ENCODE peak calls at places on chromosomes 2 and 18, in six cellular contexts. One of them, this sample, is unnamed.
A peak's percentile ranks its signal among the peaks of the same experiment; 100 is the strongest.

GRCh38 chr2:61640406-61640805 is 102.2 kb upstream of the XPO1 start:
- DNase-seq in body of pancreas: no peak
- DNase-seq in bronchial epithelial cell: peak; percentile 46
- DNase-seq in GM13977: no peak
- DNase-seq in RWPE2: no peak
- DNase-seq in spleen: no peak
- DNase-seq in this sample: no peak

GRCh38 chr2:166867874-166868514 is 20.3 kb upstream of the XIRP2 start:
- DNase-seq in spleen: no peak
- DNase-seq in RWPE2: no peak
- DNase-seq in body of pancreas: no peak
- DNase-seq in bronchial epithelial cell: no peak
- DNase-seq in GM13977: no peak
- DNase-seq in this sample: no peak

GRCh38 chr18:6255121-6255742 is 159.5 kb downstream of the L3MBTL4 start:
- DNase-seq in spleen: no peak
- DNase-seq in GM13977: no peak
- DNase-seq in RWPE2: no peak
- DNase-seq in body of pancreas: no peak
- DNase-seq in bronchial epithelial cell: no peak
- DNase-seq in this sample: no peak

GRCh38 chr2:219174801-219175200 is 1.9 kb downstream of the CNPPD1 start:
- DNase-seq in GM13977: no peak
- DNase-seq in spleen: no peak
- DNase-seq in body of pancreas: no peak
- DNase-seq in bronchial epithelial cell: no peak
- DNase-seq in RWPE2: no peak
- DNase-seq in this sample: no peak

GRCh38 chr2:162839419-162839818 is 852 bp upstream of the KCNH7 start:
- DNase-seq in bronchial epithelial cell: no peak
- DNase-seq in body of pancreas: no peak
- DNase-seq in spleen: no peak
- DNase-seq in RWPE2: no peak
- DNase-seq in GM13977: no peak
- DNase-seq in this sample: peak; percentile 7

GRCh38 chr2:73205611-73206010 is 3.2 kb downstream of the NOTO start:
- DNase-seq in body of pancreas: no peak
- DNase-seq in spleen: no peak
- DNase-seq in bronchial epithelial cell: no peak
- DNase-seq in RWPE2: no peak
- DNase-seq in GM13977: no peak
- DNase-seq in this sample: no peak

GRCh38 chr2:43123056-43123455 is 103.3 kb downstream of the ZFP36L2 start:
- DNase-seq in RWPE2: peak; percentile 33
- DNase-seq in body of pancreas: no peak
- DNase-seq in GM13977: no peak
- DNase-seq in spleen: no peak
- DNase-seq in bronchial epithelial cell: no peak
- DNase-seq in this sample: no peak

GRCh38 chr2:169775765-169776482 is 22.7 kb upstream of the SSB start:
- DNase-seq in body of pancreas: no peak
- DNase-seq in RWPE2: no peak
- DNase-seq in bronchial epithelial cell: peak; percentile 15
- DNase-seq in spleen: no peak
- DNase-seq in GM13977: no peak
- DNase-seq in this sample: no peak

GRCh38 chr18:22694954-22695353 is 238.2 kb upstream of the RBBP8 start:
- DNase-seq in RWPE2: peak; percentile 87
- DNase-seq in GM13977: no peak
- DNase-seq in spleen: no peak
- DNase-seq in body of pancreas: no peak
- DNase-seq in bronchial epithelial cell: peak; percentile 94
- DNase-seq in this sample: no peak

GRCh38 chr2:73870084-73870483 is 22.7 kb upstream of the ACTG2 start:
- DNase-seq in GM13977: no peak
- DNase-seq in body of pancreas: no peak
- DNase-seq in spleen: no peak
- DNase-seq in bronchial epithelial cell: peak; percentile 58
- DNase-seq in RWPE2: no peak
- DNase-seq in this sample: no peak

GRCh38 chr2:64114912-64115277 is 29.3 kb downstream of the PELI1 start:
- DNase-seq in body of pancreas: no peak
- DNase-seq in bronchial epithelial cell: no peak
- DNase-seq in GM13977: no peak
- DNase-seq in spleen: no peak
- DNase-seq in RWPE2: no peak
- DNase-seq in this sample: no peak

GRCh38 chr2:170573660-170574059 is 141.5 kb upstream of the SP5 start:
- DNase-seq in GM13977: no peak
- DNase-seq in spleen: no peak
- DNase-seq in RWPE2: no peak
- DNase-seq in bronchial epithelial cell: no peak
- DNase-seq in body of pancreas: no peak
- DNase-seq in this sample: no peak

GRCh38 chr2:46439582-46439981 is 39.8 kb upstream of the TMEM247 start:
- DNase-seq in spleen: no peak
- DNase-seq in GM13977: no peak
- DNase-seq in bronchial epithelial cell: no peak
- DNase-seq in body of pancreas: no peak
- DNase-seq in RWPE2: no peak
- DNase-seq in this sample: no peak

GRCh38 chr2:226991663-226992062 is 155.8 kb downstream of the RHBDD1 start:
- DNase-seq in body of pancreas: no peak
- DNase-seq in RWPE2: no peak
- DNase-seq in bronchial epithelial cell: no peak
- DNase-seq in spleen: no peak
- DNase-seq in GM13977: no peak
- DNase-seq in this sample: no peak

GRCh38 chr2:226999676-227000075 is 163.8 kb downstream of the RHBDD1 start:
- DNase-seq in RWPE2: no peak
- DNase-seq in bronchial epithelial cell: no peak
- DNase-seq in spleen: no peak
- DNase-seq in GM13977: no peak
- DNase-seq in body of pancreas: no peak
- DNase-seq in this sample: no peak

GRCh38 chr2:226995625-226996041 is 159.8 kb downstream of the RHBDD1 start:
- DNase-seq in bronchial epithelial cell: peak; percentile 55
- DNase-seq in spleen: no peak
- DNase-seq in RWPE2: peak; percentile 69
- DNase-seq in GM13977: peak; percentile 30
- DNase-seq in body of pancreas: no peak
- DNase-seq in this sample: peak; percentile 38

GRCh38 chr2:226993171-226993570 is 157.3 kb downstream of the RHBDD1 start:
- DNase-seq in bronchial epithelial cell: peak; percentile 60
- DNase-seq in spleen: no peak
- DNase-seq in body of pancreas: no peak
- DNase-seq in RWPE2: no peak
- DNase-seq in GM13977: no peak
- DNase-seq in this sample: no peak

DNA sequence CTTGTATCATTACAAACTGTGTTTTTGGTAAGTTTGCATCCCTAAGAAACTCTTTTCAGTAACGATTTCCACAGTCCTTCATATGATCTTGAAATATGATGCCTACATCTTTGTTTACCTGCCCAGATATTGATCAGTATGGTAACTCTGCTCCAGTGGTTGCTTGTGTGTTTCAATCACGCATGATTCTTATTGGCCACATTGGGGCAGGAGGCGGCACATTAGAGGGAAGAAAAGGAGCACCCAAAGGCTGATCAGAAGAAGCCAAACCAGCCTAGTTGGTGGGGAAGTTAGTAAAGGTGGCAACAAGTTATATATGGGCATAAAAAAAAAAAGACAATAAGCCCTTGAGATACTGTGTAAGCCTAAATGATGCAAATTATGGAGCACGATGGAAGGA is 158.9 kb downstream of the RHBDD1 start:
- DNase-seq in GM13977: no peak
- DNase-seq in bronchial epithelial cell: no peak
- DNase-seq in RWPE2: no peak
- DNase-seq in body of pancreas: no peak
- DNase-seq in spleen: no peak
- DNase-seq in this sample: no peak
- TF ChIP-seq CTCF in GM13977: no peak
- TF ChIP-seq CTCF in bronchial epithelial cell: no peak
- TF ChIP-seq CTCF in RWPE2: peak; percentile 15
- TF ChIP-seq CTCF in body of pancreas: peak; percentile 35
- TF ChIP-seq CTCF in spleen: no peak
- TF ChIP-seq CTCF in this sample: no peak

GRCh38 chr2:203097735-203098134 is 83.1 kb downstream of the NBEAL1 start:
- DNase-seq in GM13977: no peak
- DNase-seq in body of pancreas: no peak
- DNase-seq in spleen: no peak
- DNase-seq in bronchial epithelial cell: peak; percentile 20
- DNase-seq in RWPE2: no peak
- DNase-seq in this sample: no peak
- TF ChIP-seq CTCF in GM13977: no peak
- TF ChIP-seq CTCF in body of pancreas: peak; percentile 4
- TF ChIP-seq CTCF in spleen: no peak
- TF ChIP-seq CTCF in bronchial epithelial cell: no peak
- TF ChIP-seq CTCF in RWPE2: peak; percentile 39
- TF ChIP-seq CTCF in this sample: no peak

GRCh38 chr18:11741505-11742145 is 52.6 kb downstream of the GNAL start:
- DNase-seq in RWPE2: no peak
- DNase-seq in spleen: no peak
- DNase-seq in bronchial epithelial cell: peak; percentile 35
- DNase-seq in body of pancreas: no peak
- DNase-seq in GM13977: peak; percentile 71
- DNase-seq in this sample: peak; percentile 64
- TF ChIP-seq CTCF in RWPE2: peak; percentile 59
- TF ChIP-seq CTCF in spleen: no peak
- TF ChIP-seq CTCF in bronchial epithelial cell: peak; percentile 67
- TF ChIP-seq CTCF in body of pancreas: peak; percentile 34
- TF ChIP-seq CTCF in GM13977: peak; percentile 59
- TF ChIP-seq CTCF in this sample: no peak

DNA sequence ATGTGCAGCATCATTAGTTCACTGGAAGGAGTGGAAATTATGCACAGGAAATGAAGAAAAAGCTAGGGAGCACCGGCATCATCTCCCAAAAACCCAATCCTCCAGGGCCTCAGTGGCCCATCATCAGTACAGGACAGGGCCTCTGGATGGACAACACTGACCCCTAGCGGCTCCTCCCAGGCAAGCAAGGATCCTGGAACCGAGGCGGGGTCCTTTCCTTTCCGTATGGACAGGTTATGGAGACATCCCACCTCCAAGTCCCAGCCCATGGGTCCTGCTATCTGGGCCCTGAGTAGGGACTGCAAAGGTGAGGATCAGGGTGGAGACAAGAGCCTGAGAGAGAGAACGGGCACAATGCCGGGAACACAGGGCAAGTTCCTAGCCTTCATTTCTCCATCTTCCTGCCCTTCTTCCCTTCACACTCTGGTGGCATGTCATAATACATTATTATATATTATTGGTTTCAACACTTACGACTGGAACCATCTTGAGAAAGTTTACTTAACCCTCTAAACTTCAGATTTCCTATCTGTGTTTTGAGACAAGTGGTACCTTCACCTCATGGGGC is 68.2 kb downstream of the ZNF516 start:
- DNase-seq in GM13977: no peak
- DNase-seq in RWPE2: no peak
- DNase-seq in spleen: peak; percentile 76
- DNase-seq in body of pancreas: no peak
- DNase-seq in bronchial epithelial cell: no peak
- DNase-seq in this sample: no peak
- TF ChIP-seq CTCF in GM13977: peak; percentile 46
- TF ChIP-seq CTCF in RWPE2: peak; percentile 70
- TF ChIP-seq CTCF in spleen: no peak
- TF ChIP-seq CTCF in body of pancreas: no peak
- TF ChIP-seq CTCF in bronchial epithelial cell: peak; percentile 89
- TF ChIP-seq CTCF in this sample: peak; percentile 33

GRCh38 chr2:135169900-135170753 is 118.0 kb downstream of the RAB3GAP1 start:
- DNase-seq in body of pancreas: no peak
- DNase-seq in RWPE2: no peak
- DNase-seq in bronchial epithelial cell: no peak
- DNase-seq in spleen: no peak
- DNase-seq in GM13977: no peak
- DNase-seq in this sample: no peak

GRCh38 chr2:135164431-135164830 is 112.3 kb downstream of the RAB3GAP1 start:
- DNase-seq in spleen: no peak
- DNase-seq in RWPE2: no peak
- DNase-seq in GM13977: no peak
- DNase-seq in body of pancreas: no peak
- DNase-seq in bronchial epithelial cell: peak; percentile 96
- DNase-seq in this sample: no peak

GRCh38 chr2:135163306-135163705 is 111.2 kb downstream of the RAB3GAP1 start:
- DNase-seq in bronchial epithelial cell: no peak
- DNase-seq in spleen: no peak
- DNase-seq in body of pancreas: no peak
- DNase-seq in GM13977: no peak
- DNase-seq in RWPE2: no peak
- DNase-seq in this sample: no peak

GRCh38 chr2:135167273-135167672 is 115.2 kb downstream of the RAB3GAP1 start:
- DNase-seq in spleen: no peak
- DNase-seq in bronchial epithelial cell: no peak
- DNase-seq in GM13977: no peak
- DNase-seq in RWPE2: no peak
- DNase-seq in body of pancreas: no peak
- DNase-seq in this sample: no peak

DNA sequence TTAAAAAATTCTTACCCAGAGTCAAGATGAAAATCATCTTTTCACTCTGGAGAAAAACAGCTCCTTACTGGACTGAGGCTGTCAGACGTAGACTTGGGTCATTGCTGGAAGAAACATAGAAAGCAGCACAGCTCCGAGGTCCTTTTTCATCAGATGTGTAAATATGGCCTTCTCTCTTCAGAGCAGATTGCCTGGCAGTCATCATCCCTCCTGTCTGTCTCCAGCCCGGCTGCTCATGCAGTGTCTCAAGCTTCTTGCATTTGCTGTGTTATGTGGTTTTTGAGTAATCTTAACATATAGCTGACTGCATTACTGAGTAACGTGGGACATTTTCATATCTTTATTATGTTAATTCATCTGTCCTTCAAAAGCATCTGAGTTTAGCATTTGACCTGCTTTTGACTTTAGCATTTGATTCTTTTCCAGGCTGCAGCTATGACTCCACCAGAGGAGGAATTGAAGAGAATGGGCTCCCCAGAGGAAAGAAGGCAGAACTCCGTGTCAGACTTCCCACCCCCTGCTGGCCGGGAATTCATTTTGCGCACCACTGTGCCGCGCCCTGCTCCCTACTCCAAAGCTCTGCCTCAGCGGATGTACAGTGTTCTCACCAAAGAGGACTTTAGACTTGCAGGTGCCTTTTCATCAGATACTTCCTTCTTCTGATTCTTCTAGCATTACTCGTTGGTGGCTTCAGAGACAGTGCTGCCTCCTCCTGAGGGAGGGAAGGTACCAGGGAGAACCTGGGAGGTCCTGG is 116.2 kb downstream of the RAB3GAP1 start:
- DNase-seq in bronchial epithelial cell: no peak
- DNase-seq in body of pancreas: no peak
- DNase-seq in RWPE2: no peak
- DNase-seq in GM13977: no peak
- DNase-seq in spleen: no peak
- DNase-seq in this sample: no peak
- TF ChIP-seq CTCF in bronchial epithelial cell: peak; percentile 1
- TF ChIP-seq CTCF in body of pancreas: no peak
- TF ChIP-seq CTCF in RWPE2: no peak
- TF ChIP-seq CTCF in GM13977: no peak
- TF ChIP-seq CTCF in spleen: no peak
- TF ChIP-seq CTCF in this sample: no peak

This sample was measured in GM13976.